ENCODE peak calls at places on chromosomes 11 and 22, in five cellular contexts. T is A549, X is adrenal gland, D is transverse colon, J is neural progenitor cell. R is an unnamed sample.

GRCh38 chr11:44110231-44110679 is 14.8 kb downstream of the EXT2 start:
- DNase-seq in T (peak), D (peak), J (peak), X (peak), R (no peak)

GRCh38 chr11:104067534-104067933 is 31.1 kb downstream of the DDI1 start:
- DNase-seq in J (no peak), T (no peak), X (no peak), D (no peak), R (no peak)

GRCh38 chr11:112968988-112969714 is 7.9 kb downstream of the NCAM1 start:
- DNase-seq in X (no peak), J (no peak), T (no peak), D (no peak), R (no peak)

GRCh38 chr11:103581680-103582265 is 454.7 kb upstream of the DDI1 start:
- DNase-seq in T (no peak), D (no peak), X (no peak), J (peak), R (no peak)

GRCh38 chr11:35515224-35515623 is 10.2 kb downstream of the PAMR1 start:
- DNase-seq in J (no peak), T (no peak), X (no peak), D (no peak), R (peak)

GRCh38 chr11:78149646-78150045 is 10.2 kb upstream of the ALG8 start:
- DNase-seq in J (no peak), T (peak), X (peak), D (no peak), R (no peak)

GRCh38 chr11:103737791-103738190 is 298.6 kb upstream of the DDI1 start:
- DNase-seq in T (no peak), X (no peak), D (no peak), J (peak), R (no peak)

GRCh38 chr22:40241200-40241763 is 63.6 kb downstream of the TNRC6B start:
- DNase-seq in J (no peak), D (no peak), X (no peak), T (no peak), R (no peak)

GRCh38 chr11:9600166-9600565 is 26.7 kb downstream of the WEE1 start:
- DNase-seq in X (no peak), J (no peak), T (no peak), D (no peak), R (no peak)

GRCh38 chr11:70282012-70282411 is 11.5 kb downstream of the PPFIA1 start:
- DNase-seq in X (no peak), T (no peak), D (no peak), J (no peak), R (no peak)

GRCh38 chr11:46285594-46286033 is 8.2 kb downstream of the CREB3L1 start:
- DNase-seq in J (no peak), D (no peak), T (no peak), X (peak), R (no peak)
- H3K4me3 ChIP-seq in J (no peak), D (no peak), T (no peak), X (no peak), R (no peak)

DNA sequence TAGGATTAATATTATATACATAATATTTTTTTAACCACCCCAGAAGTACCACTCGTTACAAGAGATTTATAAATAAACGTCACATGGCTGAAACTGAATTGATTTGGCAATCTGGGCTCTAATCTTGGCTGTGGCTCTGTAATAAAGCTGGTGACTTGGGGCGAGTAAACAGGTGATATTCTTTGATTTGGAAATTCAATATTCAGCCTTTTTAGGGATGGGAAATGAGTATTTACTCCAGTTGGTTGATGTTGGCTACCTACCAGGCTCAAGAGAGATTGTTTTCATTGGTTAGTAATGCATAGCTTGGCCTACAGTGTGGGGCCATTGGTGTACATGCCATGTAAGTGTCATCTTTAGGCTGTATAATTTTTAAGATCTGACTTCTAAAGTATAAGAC is 117.7 kb upstream of the SORL1-AS1 start:
- DNase-seq in D (no peak), J (no peak), T (no peak), X (no peak), R (no peak)
- H3K27ac ChIP-seq in D (no peak), J (no peak), T (no peak), X (no peak), R (no peak)

GRCh38 chr22:38456272-38456837 is 1.4 kb upstream of the KCNJ4 start:
- DNase-seq in T (no peak), D (no peak), X (no peak), J (no peak), R (no peak)
- H3K4me3 ChIP-seq in T (peak), D (no peak), X (no peak), J (peak), R (no peak)

DNA sequence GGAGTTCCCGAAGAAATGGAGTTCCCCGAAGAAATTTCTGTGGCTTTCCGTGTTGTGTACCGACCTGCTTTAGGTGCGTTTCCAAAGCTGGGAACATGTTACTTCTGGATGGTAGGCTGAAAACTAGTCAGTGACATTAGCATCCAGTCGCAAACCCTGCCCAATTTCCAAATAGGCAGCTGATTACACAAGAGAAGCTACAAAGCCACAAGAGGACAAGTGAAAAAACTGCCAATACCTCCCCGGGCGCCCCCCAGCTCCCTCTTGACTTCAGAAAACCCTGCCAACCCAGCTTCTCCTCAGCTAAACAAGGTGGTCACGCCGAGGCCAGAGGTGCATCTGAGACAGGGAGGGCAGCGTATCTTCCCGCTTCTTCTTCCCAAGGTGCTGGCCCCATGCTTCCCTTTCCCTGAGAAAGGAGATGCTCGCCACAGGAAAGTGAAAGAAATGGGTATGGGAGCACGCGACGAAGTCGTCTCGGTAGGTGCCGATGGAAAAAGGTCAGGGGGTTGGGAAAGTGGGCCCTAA is 551 bp downstream of the AGBL2 start:
- DNase-seq in D (peak), J (peak), X (peak), T (no peak), R (no peak)
- H3K27ac ChIP-seq in D (peak), J (no peak), X (peak), T (peak), R (peak)

GRCh38 chr11:119363874-119364590 is 17.5 kb downstream of the USP2 start:
- DNase-seq in J (peak), D (peak), X (peak), T (peak), R (no peak)

GRCh38 chr11:119361056-119361787 is 14.7 kb upstream of the MFRP start:
- DNase-seq in X (peak), T (peak), D (no peak), J (peak), R (peak)

GRCh38 chr11:119363081-119363861 is 16.8 kb upstream of the MFRP start:
- DNase-seq in X (peak), J (no peak), T (no peak), D (no peak), R (no peak)

GRCh38 chr11:119362741-119363080 is 16.2 kb upstream of the MFRP start:
- DNase-seq in D (no peak), T (no peak), X (no peak), J (no peak), R (no peak)

GRCh38 chr11:119361961-119362725 is 15.6 kb upstream of the MFRP start:
- DNase-seq in J (no peak), T (no peak), X (no peak), D (no peak), R (no peak)
- H3K4me3 ChIP-seq in J (no peak), T (no peak), X (no peak), D (no peak), R (no peak)